ENCODE peak calls at places on chromosomes 6 and 20, in seven cellular contexts. N, F, R, I, C, B and H are unnamed samples.

GRCh38 chr6:89413006-89413400 is 930 bp upstream of the RRAGD start:
- DNase-seq in B (no peak), F (no peak), N (no peak), I (peak; percentile 43), R (no peak), C (no peak), H (no peak)

GRCh38 chr6:151493495-151494234 is at the start of gene CCDC170:
- DNase-seq in B (no peak), I (peak; percentile 14), N (peak; percentile 62), C (peak; percentile 51), F (no peak), R (peak; percentile 16), H (peak; percentile 80)

GRCh38 chr20:50540620-50541605 is 30.7 kb downstream of the PTPN1 start:
- DNase-seq in N (no peak), C (peak; percentile 89), F (no peak), R (peak; percentile 95), I (no peak), B (no peak), H (no peak)

GRCh38 chr20:32914031-32914430 is 55.3 kb downstream of the EFCAB8 start:
- DNase-seq in F (no peak), I (no peak), R (no peak), C (no peak), B (no peak), N (no peak), H (peak; percentile 46)

GRCh38 chr6:155399062-155399746 is 56.4 kb downstream of the NOX3 start:
- DNase-seq in C (no peak), F (no peak), N (no peak), R (no peak), I (no peak), B (no peak), H (no peak)

GRCh38 chr6:29611426-29611825 is 21.6 kb downstream of the GABBR1 start:
- DNase-seq in C (no peak), N (no peak), I (no peak), R (no peak), B (no peak), F (no peak), H (no peak)

GRCh38 chr6:21947751-21948386 is 349.0 kb downstream of the PRL start:
- DNase-seq in C (no peak), I (no peak), N (no peak), F (no peak), R (no peak), B (no peak), H (no peak)

GRCh38 chr6:19452495-19452894 is 384.7 kb upstream of the ID4 start:
- DNase-seq in R (no peak), I (no peak), B (no peak), N (no peak), C (no peak), F (no peak), H (no peak)

GRCh38 chr6:49676671-49677281 is 36.6 kb downstream of the CRISP2 start:
- DNase-seq in B (no peak), F (no peak), I (no peak), N (no peak), C (no peak), R (peak; percentile 22), H (no peak)

GRCh38 chr6:160510199-160510598 is 153.9 kb downstream of the LPA start:
- DNase-seq in R (peak; percentile 49), B (no peak), I (no peak), N (no peak), F (no peak), C (no peak), H (no peak)

GRCh38 chr20:63439866-63440265 is 32.6 kb downstream of the KCNQ2 start:
- DNase-seq in F (no peak), B (no peak), I (no peak), C (no peak), N (no peak), R (no peak), H (no peak)

GRCh38 chr20:50368813-50369224 is 141.4 kb upstream of the PTPN1 start:
- DNase-seq in I (no peak), F (no peak), N (no peak), B (no peak), R (peak; percentile 66), C (no peak), H (no peak)

GRCh38 chr6:317452-318144 is 25.3 kb downstream of the DUSP22 start:
- DNase-seq in F (no peak), C (no peak), B (no peak), I (peak; percentile 8), R (no peak), N (no peak), H (no peak)

GRCh38 chr6:100288311-100288710 is 176.4 kb downstream of the SIM1 start:
- DNase-seq in C (no peak), R (no peak), F (no peak), B (no peak), I (no peak), N (no peak), H (no peak)

GRCh38 chr6:2875840-2876207 is 27.3 kb downstream of the SERPINB9 start:
- DNase-seq in I (peak; percentile 30), N (no peak), R (peak; percentile 19), B (no peak), C (no peak), F (peak; percentile 37), H (no peak)

GRCh38 chr6:101393291-101394251 is at the start of gene GRIK2:
- DNase-seq in C (peak; percentile 54), R (peak; percentile 36), B (no peak), I (peak; percentile 38), N (no peak), F (no peak), H (no peak)

GRCh38 chr20:20085071-20085470 is 32.7 kb downstream of the CFAP61 start:
- DNase-seq in N (no peak), F (no peak), R (no peak), C (no peak), I (no peak), B (no peak), H (no peak)

GRCh38 chr6:126112171-126112632 is 125.9 kb downstream of the TRMT11 start:
- DNase-seq in F (no peak), R (peak; percentile 39), I (no peak), C (no peak), B (no peak), N (no peak), H (no peak)

GRCh38 chr6:50333696-50334095 is 284.0 kb upstream of the DEFB112 start:
- DNase-seq in N (no peak), I (no peak), C (peak; percentile 59), R (no peak), F (no peak), B (no peak), H (no peak)

GRCh38 chr6:28337103-28337520 is 1.2 kb upstream of the ZSCAN31 start:
- DNase-seq in C (no peak), I (no peak), N (no peak), B (no peak), F (no peak), R (no peak), H (no peak)

GRCh38 chr6:84329077-84329476 is 101.6 kb upstream of the CEP162 start:
- DNase-seq in N (no peak), B (no peak), C (no peak), F (no peak), R (no peak), I (no peak), H (no peak)

GRCh38 chr6:167827588-167828324 is 1.0 kb downstream of the AFDN start:
- DNase-seq in I (peak; percentile 65), F (no peak), R (peak; percentile 57), N (peak; percentile 51), B (no peak), C (peak; percentile 64), H (peak; percentile 64)

GRCh38 chr6:84763397-84764331 is 734 bp downstream of the TBX18 start:
- DNase-seq in F (no peak), I (peak; percentile 18), B (no peak), R (peak; percentile 96), C (peak; percentile 89), N (peak; percentile 48), H (peak; percentile 93)

GRCh38 chr6:130932438-130932837 is 105.2 kb downstream of the SMLR1 start:
- DNase-seq in N (no peak), R (peak; percentile 43), B (no peak), C (no peak), F (no peak), I (no peak), H (no peak)

GRCh38 chr6:130928993-130929678 is 101.9 kb downstream of the SMLR1 start:
- DNase-seq in C (no peak), R (peak; percentile 73), B (no peak), I (no peak), N (no peak), F (no peak), H (no peak)

GRCh38 chr6:130931683-130932082 is 104.5 kb downstream of the SMLR1 start:
- DNase-seq in I (no peak), R (no peak), F (no peak), B (no peak), N (no peak), C (no peak), H (no peak)

GRCh38 chr6:130927305-130927704 is 100.1 kb downstream of the SMLR1 start:
- DNase-seq in B (no peak), F (no peak), R (no peak), C (no peak), I (no peak), N (no peak), H (no peak)

GRCh38 chr6:130928158-130928917 is 101.1 kb downstream of the SMLR1 start:
- DNase-seq in R (no peak), I (no peak), F (no peak), C (no peak), N (no peak), B (no peak), H (no peak)
- H3K4me3 ChIP-seq in R (no peak overlapping the region), I (no peak overlapping the region), F (no peak overlapping the region), C (no peak overlapping the region), N (no peak overlapping the region), B (no peak overlapping the region), H (no peak overlapping the region)

GRCh38 chr6:44652551-44652950 is 265.0 kb downstream of the CDC5L start:
- DNase-seq in N (no peak), R (no peak), B (no peak), I (no peak), C (no peak), F (no peak), H (no peak)
- H3K4me1 ChIP-seq in N (no peaks in the 10 kb centered on the region), R (peaks cover 3% of the 10 kb centered on the region), B (peaks cover 10% of the 10 kb centered on the region), I (peaks cover 7% of the 10 kb centered on the region), C (peaks cover 53% of the 10 kb centered on the region), F (peaks cover 11% of the 10 kb centered on the region), H (no peaks in the 10 kb centered on the region)

GRCh38 chr6:156807795-156808194 is 30.6 kb downstream of the ARID1B start:
- DNase-seq in F (no peak), I (no peak), B (no peak), N (no peak), C (no peak), R (no peak), H (no peak)
- H3K4me3 ChIP-seq in F (no peak overlapping the region), I (no peak overlapping the region), B (no peak overlapping the region), N (no peak overlapping the region), C (no peak overlapping the region), R (no peak overlapping the region), H (no peak overlapping the region)

DNA sequence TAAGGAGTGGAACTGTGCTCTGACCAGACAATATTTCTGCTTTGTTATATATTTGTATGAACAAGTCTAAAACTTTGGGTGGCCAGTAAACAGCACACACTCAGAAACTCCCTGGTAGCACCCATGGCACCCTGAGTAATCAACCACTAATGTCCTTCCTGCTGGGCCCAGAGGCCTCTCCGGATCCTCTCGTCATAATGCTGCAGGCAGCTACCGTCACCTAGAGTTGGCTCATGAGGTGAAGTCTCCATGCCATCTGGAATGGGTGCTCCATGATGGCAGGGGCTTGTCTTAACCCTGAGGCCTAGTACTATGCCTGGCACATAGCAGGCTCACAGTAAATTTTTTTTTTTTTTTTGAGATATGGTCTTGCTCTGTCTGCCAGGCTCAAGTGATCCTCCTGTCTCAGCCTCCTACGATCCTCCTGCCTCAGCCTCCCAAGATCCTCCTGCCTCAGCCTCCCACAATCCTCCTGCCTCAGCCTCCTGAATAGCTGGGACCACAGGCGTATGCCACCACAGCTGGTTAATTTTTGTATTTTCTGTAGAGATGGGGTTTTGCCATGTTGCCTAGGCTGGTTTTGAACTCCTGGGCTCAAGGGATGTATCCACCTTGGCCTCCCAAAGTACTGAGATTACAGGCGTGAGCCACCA is 3.0 kb upstream of the SDCBP2 start:
- DNase-seq in C (peak; percentile 35), R (no peak), I (no peak), F (no peak), B (no peak), N (no peak), H (peak; percentile 46)
- H3K4me1 ChIP-seq in C (peaks cover under 1% of the 10 kb centered on the region), R (no peaks in the 10 kb centered on the region), I (peaks cover 55% of the 10 kb centered on the region), F (peaks cover 26% of the 10 kb centered on the region), B (peaks cover 31% of the 10 kb centered on the region), N (peaks cover 18% of the 10 kb centered on the region), H (no peaks in the 10 kb centered on the region)